ENCODE peak calls at places on chromosome 2, in five cellular contexts. B is lower lobe of right lung, E is body of pancreas, T is tibial artery, X is transverse colon. H is an unnamed sample.

GRCh38 chr2:191303349-191304005 is 58.3 kb downstream of the MYO1B start:
- DNase-seq in B (no peak), E (no peak), T (no peak), X (no peak), H (no peak)

GRCh38 chr2:236535024-236535423 is 34.6 kb upstream of the ACKR3 start:
- DNase-seq in B (no peak), E (no peak), T (no peak), X (no peak), H (no peak)

GRCh38 chr2:236472711-236473495 is 96.7 kb upstream of the ACKR3 start:
- DNase-seq in B (no peak), E (no peak), T (no peak), X (no peak), H (no peak)

GRCh38 chr2:60926751-60927568 is 45.6 kb downstream of the REL start:
- DNase-seq in B (no peak), E (no peak), T (no peak), X (no peak), H (no peak)

GRCh38 chr2:165115258-165115657 is 88.6 kb downstream of the SCN3A start:
- DNase-seq in B (no peak), E (no peak), T (no peak), X (no peak), H (no peak)

GRCh38 chr2:217618744-217619143 is 384.1 kb downstream of the TNS1 start:
- DNase-seq in B (no peak), E (no peak), T (no peak), X (no peak), H (no peak)

GRCh38 chr2:18514838-18515461 is 45.5 kb downstream of the RDH14 start:
- DNase-seq in B (no peak), E (no peak), T (no peak), X (no peak), H (no peak)

GRCh38 chr2:65228249-65228750 is 669 bp downstream of the ACTR2 start:
- DNase-seq in B (no peak), E (no peak), T (no peak), X (no peak), H (peak; percentile 73)

GRCh38 chr2:212428685-212429480 is 109.7 kb downstream of the ERBB4 start:
- DNase-seq in B (no peak), E (no peak), T (no peak), X (no peak), H (no peak)

DNA sequence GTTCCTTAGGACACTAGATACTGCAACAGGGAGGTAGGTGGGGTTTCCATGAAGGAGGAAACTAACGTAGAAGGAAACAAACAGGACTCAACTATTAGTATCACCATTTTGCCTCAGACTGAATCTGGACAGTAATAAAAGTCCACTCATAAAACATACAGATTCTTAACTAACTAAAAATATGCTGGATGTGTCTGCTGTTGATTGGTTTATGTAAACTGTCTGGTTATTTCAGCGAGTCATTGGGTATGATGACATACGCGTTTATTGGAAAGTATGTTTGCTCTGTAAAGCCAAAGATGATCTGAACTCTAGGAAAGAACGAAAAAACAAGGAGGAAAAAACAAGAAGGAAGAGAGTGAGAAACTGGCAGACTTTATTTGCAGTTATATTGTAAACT is 1816.1 kb upstream of the LRRTM1 start:
- DNase-seq in B (no peak), E (no peak), T (no peak), X (no peak), H (no peak)
- H3K4me3 ChIP-seq in B (no peak overlapping the region), E (no peak overlapping the region), T (no peak overlapping the region), X (no peak overlapping the region), H (no peak overlapping the region)

DNA sequence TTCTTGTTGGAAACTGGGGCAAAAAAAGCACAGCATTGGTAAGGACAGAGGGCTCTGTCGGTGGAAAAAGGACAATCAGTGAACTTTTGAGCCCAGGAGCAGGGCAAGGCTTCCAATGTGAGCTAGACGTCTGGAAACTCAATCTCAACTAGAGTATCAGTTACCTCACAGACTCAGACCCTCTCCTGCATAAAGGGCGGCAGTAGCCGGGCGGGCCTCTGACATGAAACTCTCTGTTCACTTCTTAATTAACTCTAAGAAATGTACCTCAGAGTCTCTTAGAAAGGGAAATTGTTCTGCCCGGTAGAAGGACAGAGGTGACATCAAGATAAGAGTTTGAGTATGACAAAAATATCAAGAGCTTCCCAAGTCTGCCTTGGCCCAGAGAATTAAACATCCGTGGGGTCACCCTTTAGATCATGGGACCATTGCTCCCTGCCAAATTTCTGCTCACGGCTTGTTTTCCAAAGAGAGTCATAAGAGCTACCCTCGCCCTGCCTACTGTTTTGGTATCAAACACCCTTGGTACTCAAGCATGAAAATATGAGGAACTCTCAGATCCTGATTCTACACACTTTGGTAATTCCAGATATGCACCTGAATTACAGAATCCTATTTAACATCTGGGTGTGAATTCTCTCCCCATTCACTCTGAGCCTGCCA is 103.5 kb upstream of the PKDCC start:
- DNase-seq in B (no peak), E (no peak), T (no peak), X (no peak), H (no peak)
- H3K4me1 ChIP-seq in B (no peaks in the 10 kb centered on the region), E (no peaks in the 10 kb centered on the region), T (no peaks in the 10 kb centered on the region), X (peaks cover 3% of the 10 kb centered on the region), H (no peaks in the 10 kb centered on the region)

DNA sequence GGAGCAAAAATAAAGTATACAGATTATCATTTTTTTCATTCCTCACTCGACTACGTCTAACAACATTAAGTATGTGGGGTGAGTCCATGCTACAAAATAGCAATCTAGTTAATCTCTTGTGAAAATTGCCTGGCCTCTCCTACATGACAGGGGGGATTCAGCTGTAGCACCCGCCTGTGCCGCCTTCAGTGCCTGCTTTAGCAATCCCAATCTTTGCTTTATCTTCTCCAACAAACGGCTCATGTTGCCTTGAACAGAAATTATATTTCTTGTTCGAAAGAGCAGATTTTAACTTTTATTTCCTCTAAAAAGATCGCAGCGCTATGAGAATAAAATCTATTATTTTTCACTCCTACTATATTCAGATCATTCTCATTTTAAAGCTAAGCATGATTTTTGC is 2.4 kb upstream of the SOX11 start:
- DNase-seq in B (no peak), E (no peak), T (no peak), X (no peak), H (no peak)
- H3K4me3 ChIP-seq in B (no peak overlapping the region), E (no peak overlapping the region), T (no peak overlapping the region), X (no peak overlapping the region), H (no peak overlapping the region)

DNA sequence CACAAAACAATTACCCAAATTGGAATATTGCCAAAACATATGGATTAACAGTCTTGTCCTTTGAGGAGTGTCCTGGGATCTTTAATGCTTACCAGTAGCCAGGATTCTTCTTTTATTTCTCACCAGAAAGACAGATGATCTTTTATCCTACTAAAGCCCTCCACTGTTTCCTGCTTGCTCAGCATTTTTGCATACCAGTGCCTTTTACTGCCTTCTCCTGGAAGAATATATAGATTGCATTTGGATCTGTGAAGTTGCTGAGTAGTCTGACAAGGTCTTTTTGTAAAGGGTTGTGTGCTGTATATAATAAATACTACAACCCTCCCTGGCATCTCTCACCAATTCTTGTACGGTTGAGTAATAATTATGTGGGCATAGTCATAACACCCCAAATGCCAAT is 652.2 kb downstream of the LRRTM4 start:
- DNase-seq in B (no peak), E (no peak), T (no peak), X (no peak), H (no peak)
- H3K4me1 ChIP-seq in B (no peaks in the 10 kb centered on the region), E (no peaks in the 10 kb centered on the region), T (no peaks in the 10 kb centered on the region), X (no peaks in the 10 kb centered on the region), H (no peaks in the 10 kb centered on the region)

DNA sequence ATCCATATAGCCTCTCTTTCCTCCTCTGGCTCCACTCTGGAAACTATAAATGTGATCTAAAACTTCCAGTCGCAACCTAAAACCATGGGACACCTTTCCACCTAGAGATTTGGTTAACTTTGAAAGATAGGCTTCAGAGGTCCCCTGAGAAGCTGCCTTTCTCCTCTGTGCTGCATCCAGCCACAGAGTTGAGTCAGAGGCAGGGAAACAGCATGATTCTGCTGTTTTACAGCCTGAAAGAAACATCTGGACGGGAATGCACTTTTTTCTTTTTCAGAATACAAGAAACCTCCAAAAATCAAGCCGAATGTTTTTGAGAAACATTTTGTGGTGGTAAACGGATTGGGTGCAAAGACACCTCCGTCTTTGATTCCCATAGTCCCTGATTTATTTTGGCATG is 31.0 kb downstream of the SLC4A3 start:
- DNase-seq in B (no peak), E (no peak), T (no peak), X (no peak), H (no peak)
- H3K4me3 ChIP-seq in B (no peak overlapping the region), E (no peak overlapping the region), T (no peak overlapping the region), X (no peak overlapping the region), H (no peak overlapping the region)

GRCh38 chr2:28355521-28356094 is 37.0 kb upstream of the FOSL2 start:
- DNase-seq in B (peak; percentile 60), E (peak; percentile 35), T (peak; percentile 65), X (no peak), H (no peak)
- H3K4me1 ChIP-seq in B (peaks cover 42% of the 10 kb centered on the region), E (peaks cover 14% of the 10 kb centered on the region), T (peaks cover 4% of the 10 kb centered on the region), X (peaks cover 45% of the 10 kb centered on the region), H (peaks cover 40% of the 10 kb centered on the region)

GRCh38 chr2:221568299-221568698 is 3.8 kb downstream of the EPHA4 start:
- DNase-seq in B (no peak), E (no peak), T (no peak), X (no peak), H (no peak)
- H3K4me3 ChIP-seq in B (no peak overlapping the region), E (no peak overlapping the region), T (no peak overlapping the region), X (no peak overlapping the region), H (no peak overlapping the region)

DNA sequence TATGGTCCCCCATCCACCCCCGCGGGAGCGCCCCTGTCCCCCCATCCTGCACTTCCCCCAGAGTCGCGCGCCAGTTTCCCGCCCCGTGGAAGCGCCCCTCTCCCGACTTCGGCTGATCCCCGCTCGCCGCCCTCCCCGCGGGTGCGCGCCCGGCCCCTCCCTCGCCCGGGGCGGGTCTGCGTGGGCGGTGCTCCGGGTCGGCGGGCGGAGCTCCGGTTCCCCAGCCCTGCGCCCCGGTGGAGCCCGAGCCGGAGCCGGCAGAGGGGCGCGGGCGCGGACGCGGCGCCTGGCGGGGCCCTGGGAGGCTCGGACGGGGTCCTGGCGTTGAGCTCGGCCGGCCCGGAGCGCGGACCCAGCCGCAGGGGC is at the start of gene SNTG2:
- DNase-seq in B (no peak), E (peak; percentile 58), T (no peak), X (peak; percentile 48), H (peak; percentile 24)
- H3K4me1 ChIP-seq in B (no peaks in the 10 kb centered on the region), E (peaks cover 23% of the 10 kb centered on the region), T (no peaks in the 10 kb centered on the region), X (peaks cover 11% of the 10 kb centered on the region), H (peaks cover 14% of the 10 kb centered on the region)